ENCODE peak calls at places on chromosomes 4 and X, in six cellular contexts. Q is IMR-90, K is HCT116, T is SK-N-SH, D is GM12878, N is astrocyte. G is an unnamed sample.
A peak's percentile ranks its signal among the peaks of the same experiment; 100 is the strongest.

GRCh38 chr4:154740462-154740861 is 3.3 kb upstream of the LRAT start:
- DNase-seq in Q (no peak), K (no peak), T (no peak), D (no peak), N (no peak), G (no peak)

GRCh38 chr4:38101563-38101962 is 141.4 kb downstream of the PTTG2 start:
- DNase-seq in Q (peak; percentile 87), K (no peak), T (no peak), D (no peak), N (peak; percentile 83), G (no peak)

GRCh38 chrX:120625366-120625765 is 4.5 kb downstream of the C1GALT1C1 start:
- DNase-seq in Q (no peak), K (no peak), T (no peak), D (no peak), N (no peak), G (no peak)

GRCh38 chr4:167234388-167234881 is at the start of gene SPOCK3:
- DNase-seq in Q (no peak), K (peak; percentile 18), T (peak; percentile 61), D (no peak), N (peak; percentile 42), G (peak; percentile 73)

GRCh38 chrX:10926906-10927305 is 184.2 kb upstream of the HCCS start:
- DNase-seq in Q (peak; percentile 58), K (no peak), T (no peak), D (no peak), N (peak; percentile 49), G (no peak)

GRCh38 chrX:9842541-9842940 is 56.3 kb downstream of the SHROOM2 start:
- DNase-seq in Q (no peak), K (no peak), T (no peak), D (no peak), N (no peak), G (no peak)

GRCh38 chrX:69027181-69028005 is 137.9 kb downstream of the PJA1 start:
- DNase-seq in Q (peak; percentile 93), K (no peak), T (no peak), D (no peak), N (peak; percentile 78), G (no peak)

GRCh38 chrX:121479406-121479805 is 432.0 kb downstream of the GLUD2 start:
- DNase-seq in Q (no peak), K (no peak), T (no peak), D (no peak), N (no peak), G (no peak)

GRCh38 chr4:45294464-45294863 is 568.1 kb upstream of the GNPDA2 start:
- DNase-seq in Q (no peak), K (no peak), T (no peak), D (no peak), N (no peak), G (no peak)

GRCh38 chr4:151553874-151554273 is 144.9 kb downstream of the FHIP1A start:
- DNase-seq in Q (no peak), K (no peak), T (no peak), D (no peak), N (no peak), G (no peak)

GRCh38 chr4:2458546-2459491 is 10.1 kb upstream of the RNF4 start:
- DNase-seq in Q (no peak), K (no peak), T (peak; percentile 37), D (no peak), N (no peak), G (peak; percentile 66)

GRCh38 chr4:77818667-77819408 is at the start of gene CNOT6L:
- DNase-seq in Q (peak; percentile 73), K (peak; percentile 36), T (peak; percentile 83), D (no peak), N (peak; percentile 73), G (peak; percentile 88)

GRCh38 chrX:120450163-120450562 is 18.9 kb downstream of the LAMP2 start:
- DNase-seq in Q (no peak), K (no peak), T (peak; percentile 19), D (no peak), N (no peak), G (no peak)

GRCh38 chr4:74794341-74794801 is at the start of gene BTC:
- DNase-seq in Q (no peak), K (peak; percentile 43), T (peak; percentile 19), D (no peak), N (no peak), G (peak; percentile 78)

GRCh38 chr4:94068712-94069111 is 139.0 kb upstream of the SMARCAD1 start:
- DNase-seq in Q (no peak), K (no peak), T (no peak), D (no peak), N (no peak), G (no peak)

GRCh38 chr4:17550549-17550948 is 26.4 kb upstream of the LAP3 start:
- DNase-seq in Q (no peak), K (no peak), T (no peak), D (no peak), N (no peak), G (no peak)

GRCh38 chr4:38562751-38563198 is 101.2 kb upstream of the KLF3 start:
- DNase-seq in Q (peak; percentile 28), K (no peak), T (peak; percentile 29), D (no peak), N (peak; percentile 5), G (no peak)

GRCh38 chrX:11143931-11144678 is 33.0 kb downstream of the HCCS start:
- DNase-seq in Q (peak; percentile 79), K (peak; percentile 63), T (peak; percentile 71), D (peak; percentile 42), N (peak; percentile 42), G (no peak)

GRCh38 chr4:57190651-57191481 is 80.7 kb upstream of the IGFBP7 start:
- DNase-seq in Q (peak; percentile 13), K (peak; percentile 35), T (peak; percentile 49), D (no peak), N (peak; percentile 24), G (no peak)

GRCh38 chr4:128384091-128384520 is 96.5 kb upstream of the PGRMC2 start:
- DNase-seq in Q (peak; percentile 75), K (no peak), T (no peak), D (no peak), N (peak; percentile 87), G (no peak)

GRCh38 chr4:32560306-32560705 is 1840.1 kb downstream of the PCDH7 start:
- DNase-seq in Q (no peak), K (no peak), T (no peak), D (no peak), N (peak; percentile 29), G (no peak)

DNA sequence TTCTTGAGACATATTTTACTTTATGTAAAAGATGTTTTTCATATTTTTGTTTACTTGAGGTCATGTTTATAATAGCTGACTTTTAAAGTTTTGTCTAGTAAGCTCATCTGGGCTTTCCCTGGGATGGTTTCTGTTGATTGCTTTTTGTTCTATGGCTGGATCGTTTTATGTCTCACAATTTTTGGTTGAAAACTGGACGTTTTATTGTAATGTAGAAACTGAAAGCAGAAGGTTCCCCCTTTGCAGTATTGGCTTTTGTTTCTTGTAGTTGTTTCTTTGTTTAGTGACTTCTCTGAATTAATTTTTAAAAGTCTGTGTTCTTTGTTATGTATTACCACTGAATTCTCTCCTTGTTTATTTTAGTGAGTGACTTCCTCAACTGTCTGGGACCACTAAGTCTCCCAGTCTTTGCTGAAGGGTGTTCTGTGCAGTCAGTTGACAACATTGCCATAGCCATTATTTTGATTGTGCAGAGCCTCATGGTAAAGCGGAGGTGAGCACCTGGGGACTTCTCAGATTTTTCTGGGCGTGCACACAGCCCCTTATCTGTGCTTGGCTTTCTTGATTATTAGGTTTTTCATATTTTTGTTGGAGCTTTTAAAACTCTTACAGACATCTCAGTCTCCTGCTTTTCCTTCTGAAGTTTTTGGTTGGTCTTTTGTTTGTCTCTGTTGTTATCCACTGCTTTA is 31.0 kb downstream of the KDM6A start:
- DNase-seq in Q (no peak), K (no peak), T (no peak), D (no peak), N (no peak), G (no peak)
- H3K9ac ChIP-seq in Q (no peak overlapping the region), K (no peak overlapping the region), T (no peak overlapping the region), D (peak overlapping the region; percentile 41), N (peak overlapping the region; percentile 5), G (no peak overlapping the region)

GRCh38 chr4:173522874-173523395 is 7.1 kb downstream of the HAND2 start:
- DNase-seq in Q (no peak), K (no peak), T (no peak), D (no peak), N (no peak), G (no peak)
- H3K4me3 ChIP-seq in Q (peak overlapping the region; percentile 35), K (no peak overlapping the region), T (peak overlapping the region; percentile 61), D (no peak overlapping the region), N (peak overlapping the region; percentile 58), G (no peak overlapping the region)

GRCh38 chrX:118437283-118437682 is 58.3 kb upstream of the DOCK11 start:
- DNase-seq in Q (no peak), K (no peak), T (no peak), D (no peak), N (no peak), G (no peak)

DNA sequence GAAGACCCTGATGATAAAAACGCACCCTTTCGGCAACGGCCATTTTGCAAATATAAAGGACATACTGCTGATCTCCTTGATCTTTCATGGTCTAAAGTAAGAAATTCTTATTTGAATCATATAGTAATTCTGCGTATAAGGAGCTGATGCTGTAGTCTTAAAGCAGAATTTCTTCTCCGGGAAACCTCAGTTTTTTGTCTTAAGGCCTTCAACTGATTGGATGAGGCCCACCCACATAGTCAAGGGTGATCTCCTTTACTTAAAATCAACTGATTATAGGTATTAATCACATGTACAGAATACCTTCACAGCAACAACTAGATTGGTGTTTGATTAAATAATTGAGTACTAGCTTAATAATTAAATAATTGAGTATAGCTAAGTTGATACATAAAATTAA is 62.8 kb upstream of the DOCK11 start:
- DNase-seq in Q (no peak), K (no peak), T (no peak), D (no peak), N (no peak), G (no peak)
- TF ChIP-seq CTCF in Q (no peak), K (no peak), T (no peak), D (no peak), N (no peak), G (no peak)

GRCh38 chr4:20249333-20249732 is 2.4 kb upstream of the SLIT2 start:
- DNase-seq in Q (peak; percentile 69), K (peak; percentile 12), T (peak; percentile 51), D (no peak), N (peak; percentile 34), G (no peak)

GRCh38 chr4:20253272-20253798 is 1.6 kb downstream of the SLIT2 start:
- DNase-seq in Q (peak; percentile 15), K (no peak), T (no peak), D (no peak), N (no peak), G (peak; percentile 43)

GRCh38 chr4:20252656-20253271 is 1.1 kb downstream of the SLIT2 start:
- DNase-seq in Q (peak; percentile 39), K (no peak), T (peak; percentile 55), D (no peak), N (peak; percentile 30), G (peak; percentile 82)

GRCh38 chr4:20251796-20252655 is at the start of gene SLIT2:
- DNase-seq in Q (peak; percentile 68), K (peak; percentile 24), T (peak; percentile 96), D (no peak), N (peak; percentile 56), G (peak; percentile 92)

DNA sequence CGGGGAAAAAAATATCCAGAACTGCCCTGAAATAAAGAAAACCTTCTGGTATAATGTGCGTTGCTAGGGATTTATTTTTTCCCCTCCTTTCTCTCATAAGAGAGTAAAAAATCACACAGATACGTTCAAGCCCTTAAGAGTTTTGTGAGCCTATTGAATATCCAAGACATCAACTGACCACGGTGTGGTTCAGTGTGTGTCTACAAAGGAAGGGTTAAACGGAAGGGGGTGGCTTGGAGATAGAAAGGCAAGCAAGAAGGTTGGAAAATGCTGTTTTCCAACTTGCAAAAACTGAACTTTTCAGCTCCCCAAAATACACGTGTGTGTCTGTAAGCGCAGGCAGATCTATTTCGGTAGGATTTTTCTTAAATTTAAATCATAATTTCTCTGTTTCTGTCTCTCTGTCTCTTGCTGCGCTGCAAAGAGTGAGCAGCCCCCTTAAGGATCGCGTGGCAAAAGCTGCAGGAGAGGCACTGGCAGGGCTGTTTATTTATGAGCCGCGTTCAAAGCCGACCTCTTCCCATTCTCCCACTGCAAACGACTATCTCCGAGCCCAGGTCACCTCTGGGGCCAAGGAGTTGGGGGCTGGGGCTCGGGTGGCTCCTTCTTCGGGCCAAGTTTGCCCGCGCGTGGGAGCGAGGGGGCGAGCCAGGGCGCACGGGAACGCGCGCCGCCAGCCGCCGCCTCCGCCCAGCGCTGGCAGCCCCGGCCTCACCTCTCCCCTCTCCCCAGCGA is 477 bp upstream of the SLIT2 start:
- DNase-seq in Q (peak; percentile 16), K (no peak), T (no peak), D (no peak), N (no peak), G (no peak)
- H3K9ac ChIP-seq in Q (no peak overlapping the region), K (peak overlapping the region; percentile 36), T (peak overlapping the region; percentile 74), D (no peak overlapping the region), N (peak overlapping the region; percentile 65), G (peak overlapping the region; percentile 78)

G was measured in kidney.